ENCODE peak calls at places on chromosomes 7 and 10, in eight cellular contexts. One of them, this sample, is unnamed.

GRCh38 chr7:55961994-55962393 is 2.4 kb upstream of the NIPSNAP2 start:
- DNase-seq in upper lobe of right lung: no peak
- DNase-seq in brain microvascular endothelial cell: no peak
- DNase-seq in IMR-90: no peak
- DNase-seq in heart right ventricle: no peak
- DNase-seq in breast epithelium: no peak
- DNase-seq in colonic mucosa: no peak
- DNase-seq in uterus: no peak
- DNase-seq in this sample: no peak

GRCh38 chr10:101032637-101033201 is 1.7 kb downstream of the SFXN3 start:
- DNase-seq in brain microvascular endothelial cell: peak; percentile 84
- DNase-seq in upper lobe of right lung: no peak
- DNase-seq in colonic mucosa: peak; percentile 61
- DNase-seq in heart right ventricle: peak; percentile 52
- DNase-seq in IMR-90: peak; percentile 91
- DNase-seq in breast epithelium: peak; percentile 49
- DNase-seq in uterus: peak; percentile 72
- DNase-seq in this sample: peak; percentile 87

GRCh38 chr7:151456782-151457181 is 16.8 kb upstream of the CRYGN start:
- DNase-seq in IMR-90: no peak
- DNase-seq in uterus: no peak
- DNase-seq in breast epithelium: no peak
- DNase-seq in heart right ventricle: no peak
- DNase-seq in brain microvascular endothelial cell: no peak
- DNase-seq in upper lobe of right lung: no peak
- DNase-seq in colonic mucosa: no peak
- DNase-seq in this sample: no peak

GRCh38 chr7:5591547-5591899 is 167.9 kb upstream of the TNRC18 start:
- DNase-seq in IMR-90: peak; percentile 80
- DNase-seq in uterus: no peak
- DNase-seq in breast epithelium: peak; percentile 77
- DNase-seq in heart right ventricle: no peak
- DNase-seq in brain microvascular endothelial cell: peak; percentile 70
- DNase-seq in upper lobe of right lung: no peak
- DNase-seq in colonic mucosa: no peak
- DNase-seq in this sample: no peak

GRCh38 chr10:115355162-115355760 is 262.1 kb downstream of the ATRNL1 start:
- DNase-seq in brain microvascular endothelial cell: peak; percentile 43
- DNase-seq in IMR-90: peak; percentile 63
- DNase-seq in uterus: peak; percentile 25
- DNase-seq in breast epithelium: no peak
- DNase-seq in heart right ventricle: no peak
- DNase-seq in upper lobe of right lung: no peak
- DNase-seq in colonic mucosa: peak; percentile 25
- DNase-seq in this sample: no peak

GRCh38 chr7:94392391-94392782 is 2.3 kb upstream of the COL1A2 start:
- DNase-seq in IMR-90: no peak
- DNase-seq in brain microvascular endothelial cell: no peak
- DNase-seq in upper lobe of right lung: no peak
- DNase-seq in breast epithelium: no peak
- DNase-seq in colonic mucosa: no peak
- DNase-seq in uterus: no peak
- DNase-seq in heart right ventricle: no peak
- DNase-seq in this sample: no peak

GRCh38 chr7:148084138-148084537 is 506.4 kb upstream of the C7orf33 start:
- DNase-seq in heart right ventricle: no peak
- DNase-seq in colonic mucosa: peak; percentile 38
- DNase-seq in uterus: no peak
- DNase-seq in IMR-90: peak; percentile 19
- DNase-seq in breast epithelium: no peak
- DNase-seq in upper lobe of right lung: no peak
- DNase-seq in brain microvascular endothelial cell: peak; percentile 58
- DNase-seq in this sample: no peak

GRCh38 chr10:118394557-118395194 is 52.6 kb upstream of the FAM204A start:
- DNase-seq in upper lobe of right lung: no peak
- DNase-seq in IMR-90: no peak
- DNase-seq in colonic mucosa: no peak
- DNase-seq in heart right ventricle: no peak
- DNase-seq in brain microvascular endothelial cell: no peak
- DNase-seq in breast epithelium: no peak
- DNase-seq in uterus: no peak
- DNase-seq in this sample: no peak

GRCh38 chr7:134724606-134725005 is 54.8 kb upstream of the CALD1 start:
- DNase-seq in breast epithelium: no peak
- DNase-seq in heart right ventricle: no peak
- DNase-seq in IMR-90: peak; percentile 54
- DNase-seq in uterus: no peak
- DNase-seq in colonic mucosa: no peak
- DNase-seq in upper lobe of right lung: no peak
- DNase-seq in brain microvascular endothelial cell: peak; percentile 49
- DNase-seq in this sample: no peak

GRCh38 chr7:103793614-103794013 is 195.8 kb downstream of the RELN start:
- DNase-seq in brain microvascular endothelial cell: no peak
- DNase-seq in upper lobe of right lung: no peak
- DNase-seq in breast epithelium: no peak
- DNase-seq in uterus: no peak
- DNase-seq in colonic mucosa: no peak
- DNase-seq in IMR-90: no peak
- DNase-seq in heart right ventricle: no peak
- DNase-seq in this sample: no peak

GRCh38 chr10:26879744-26880143 is 19.0 kb upstream of the ABI1 start:
- DNase-seq in upper lobe of right lung: peak; percentile 82
- DNase-seq in uterus: no peak
- DNase-seq in heart right ventricle: peak; percentile 17
- DNase-seq in IMR-90: no peak
- DNase-seq in brain microvascular endothelial cell: no peak
- DNase-seq in colonic mucosa: peak; percentile 65
- DNase-seq in breast epithelium: no peak
- DNase-seq in this sample: no peak

GRCh38 chr7:107103369-107103768 is 58.9 kb downstream of the PRKAR2B start:
- DNase-seq in uterus: no peak
- DNase-seq in colonic mucosa: no peak
- DNase-seq in upper lobe of right lung: no peak
- DNase-seq in breast epithelium: peak; percentile 30
- DNase-seq in IMR-90: peak; percentile 31
- DNase-seq in heart right ventricle: no peak
- DNase-seq in brain microvascular endothelial cell: peak; percentile 45
- DNase-seq in this sample: no peak

GRCh38 chr10:598415-599170 is 90.9 kb downstream of the DIP2C start:
- DNase-seq in brain microvascular endothelial cell: peak; percentile 94
- DNase-seq in upper lobe of right lung: peak; percentile 57
- DNase-seq in heart right ventricle: no peak
- DNase-seq in uterus: no peak
- DNase-seq in colonic mucosa: no peak
- DNase-seq in IMR-90: peak; percentile 98
- DNase-seq in breast epithelium: no peak
- DNase-seq in this sample: no peak

GRCh38 chr7:27784399-27785053 is 44.6 kb downstream of the TAX1BP1 start:
- DNase-seq in breast epithelium: no peak
- DNase-seq in heart right ventricle: no peak
- DNase-seq in IMR-90: peak; percentile 70
- DNase-seq in colonic mucosa: peak; percentile 27
- DNase-seq in uterus: no peak
- DNase-seq in brain microvascular endothelial cell: peak; percentile 81
- DNase-seq in upper lobe of right lung: no peak
- DNase-seq in this sample: no peak

GRCh38 chr10:785539-786214 is 96.2 kb upstream of the DIP2C start:
- DNase-seq in heart right ventricle: no peak
- DNase-seq in upper lobe of right lung: no peak
- DNase-seq in breast epithelium: peak; percentile 13
- DNase-seq in brain microvascular endothelial cell: no peak
- DNase-seq in IMR-90: no peak
- DNase-seq in uterus: no peak
- DNase-seq in colonic mucosa: peak; percentile 12
- DNase-seq in this sample: no peak

GRCh38 chr7:139744768-139745250 is 33.0 kb downstream of the HIPK2 start:
- DNase-seq in brain microvascular endothelial cell: no peak
- DNase-seq in IMR-90: no peak
- DNase-seq in upper lobe of right lung: no peak
- DNase-seq in uterus: peak; percentile 39
- DNase-seq in breast epithelium: no peak
- DNase-seq in colonic mucosa: no peak
- DNase-seq in heart right ventricle: peak; percentile 52
- DNase-seq in this sample: peak; percentile 67

GRCh38 chr10:21199501-21199900 is 302.4 kb upstream of the NEBL start:
- DNase-seq in breast epithelium: no peak
- DNase-seq in heart right ventricle: no peak
- DNase-seq in uterus: no peak
- DNase-seq in IMR-90: no peak
- DNase-seq in upper lobe of right lung: no peak
- DNase-seq in colonic mucosa: no peak
- DNase-seq in brain microvascular endothelial cell: no peak
- DNase-seq in this sample: no peak

GRCh38 chr10:10320981-10321380 is 696.7 kb upstream of the CELF2 start:
- DNase-seq in IMR-90: peak; percentile 71
- DNase-seq in upper lobe of right lung: no peak
- DNase-seq in brain microvascular endothelial cell: peak; percentile 68
- DNase-seq in breast epithelium: no peak
- DNase-seq in colonic mucosa: no peak
- DNase-seq in heart right ventricle: no peak
- DNase-seq in uterus: no peak
- DNase-seq in this sample: no peak

GRCh38 chr7:123789817-123790216 is 41.0 kb upstream of the WASL start:
- DNase-seq in IMR-90: no peak
- DNase-seq in colonic mucosa: no peak
- DNase-seq in heart right ventricle: no peak
- DNase-seq in breast epithelium: no peak
- DNase-seq in uterus: no peak
- DNase-seq in brain microvascular endothelial cell: no peak
- DNase-seq in upper lobe of right lung: no peak
- DNase-seq in this sample: no peak

GRCh38 chr10:116115233-116115632 is 157.8 kb downstream of the GFRA1 start:
- DNase-seq in breast epithelium: no peak
- DNase-seq in colonic mucosa: no peak
- DNase-seq in uterus: no peak
- DNase-seq in brain microvascular endothelial cell: no peak
- DNase-seq in IMR-90: no peak
- DNase-seq in heart right ventricle: no peak
- DNase-seq in upper lobe of right lung: no peak
- DNase-seq in this sample: no peak

GRCh38 chr7:18583305-18583704 is 87.8 kb downstream of the HDAC9 start:
- DNase-seq in heart right ventricle: no peak
- DNase-seq in upper lobe of right lung: no peak
- DNase-seq in breast epithelium: no peak
- DNase-seq in uterus: no peak
- DNase-seq in brain microvascular endothelial cell: peak; percentile 57
- DNase-seq in IMR-90: peak; percentile 67
- DNase-seq in colonic mucosa: no peak
- DNase-seq in this sample: no peak

DNA sequence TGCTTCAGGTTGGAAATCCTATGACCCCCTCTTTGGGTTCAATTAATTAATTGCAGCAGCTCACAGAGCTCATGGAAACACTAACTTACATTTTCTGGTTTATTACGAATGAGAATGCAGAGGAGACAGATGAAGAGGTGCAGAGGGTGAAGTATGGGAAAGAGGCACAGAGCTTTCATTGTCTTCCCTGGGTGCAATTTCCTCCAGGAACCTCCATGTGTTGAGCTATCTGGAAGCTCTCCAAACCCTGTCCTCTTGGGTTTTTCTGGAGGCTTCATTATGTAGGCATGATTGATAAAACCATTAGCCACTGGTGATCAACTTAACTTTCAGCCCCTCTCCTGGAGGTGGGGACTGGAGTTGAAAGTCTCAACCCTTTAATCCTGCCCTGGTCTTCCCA is 133.0 kb upstream of the AUTS2 start:
- DNase-seq in brain microvascular endothelial cell: no peak
- DNase-seq in colonic mucosa: no peak
- DNase-seq in IMR-90: no peak
- DNase-seq in upper lobe of right lung: no peak
- DNase-seq in uterus: no peak
- DNase-seq in breast epithelium: no peak
- DNase-seq in heart right ventricle: no peak
- DNase-seq in this sample: no peak
- H3K27ac ChIP-seq in brain microvascular endothelial cell: no peak overlapping the region
- H3K27ac ChIP-seq in colonic mucosa: no peak overlapping the region
- H3K27ac ChIP-seq in IMR-90: no peak overlapping the region
- H3K27ac ChIP-seq in upper lobe of right lung: no peak overlapping the region
- H3K27ac ChIP-seq in uterus: no peak overlapping the region
- H3K27ac ChIP-seq in breast epithelium: no peak overlapping the region
- H3K27ac ChIP-seq in heart right ventricle: no peak overlapping the region
- H3K27ac ChIP-seq in this sample: no peak overlapping the region

GRCh38 chr10:82742901-82743300 is 867.9 kb downstream of the NRG3 start:
- DNase-seq in IMR-90: no peak
- DNase-seq in colonic mucosa: no peak
- DNase-seq in breast epithelium: no peak
- DNase-seq in uterus: no peak
- DNase-seq in brain microvascular endothelial cell: no peak
- DNase-seq in upper lobe of right lung: no peak
- DNase-seq in heart right ventricle: no peak
- DNase-seq in this sample: no peak

GRCh38 chr10:82737556-82737955 is 862.6 kb downstream of the NRG3 start:
- DNase-seq in IMR-90: no peak
- DNase-seq in heart right ventricle: no peak
- DNase-seq in colonic mucosa: no peak
- DNase-seq in uterus: no peak
- DNase-seq in upper lobe of right lung: no peak
- DNase-seq in brain microvascular endothelial cell: no peak
- DNase-seq in breast epithelium: no peak
- DNase-seq in this sample: no peak

DNA sequence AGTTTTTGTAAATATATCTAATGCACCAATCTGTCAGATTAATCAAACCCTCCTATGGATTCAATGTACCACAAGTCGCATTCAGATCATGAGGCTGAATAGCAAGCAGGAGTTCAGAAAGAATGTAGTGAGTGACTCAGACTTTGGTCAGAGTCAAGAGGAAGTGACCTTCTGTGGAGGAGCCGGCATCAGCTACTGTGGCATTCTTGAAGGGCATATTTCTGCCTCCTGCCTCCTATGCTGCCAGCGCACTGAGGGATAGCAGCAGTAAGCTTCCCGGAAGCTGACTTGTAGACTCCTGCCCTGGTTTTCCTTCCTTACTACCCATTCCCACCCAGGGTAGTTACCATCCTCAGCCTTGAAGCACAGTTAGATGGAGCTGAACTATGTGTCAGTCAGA is 867.5 kb downstream of the NRG3 start:
- DNase-seq in heart right ventricle: no peak
- DNase-seq in upper lobe of right lung: no peak
- DNase-seq in colonic mucosa: no peak
- DNase-seq in IMR-90: no peak
- DNase-seq in breast epithelium: no peak
- DNase-seq in uterus: no peak
- DNase-seq in brain microvascular endothelial cell: peak; percentile 56
- DNase-seq in this sample: no peak
- TF ChIP-seq CTCF in heart right ventricle: no peak
- TF ChIP-seq CTCF in upper lobe of right lung: no peak
- TF ChIP-seq CTCF in colonic mucosa: no peak
- TF ChIP-seq CTCF in IMR-90: no peak
- TF ChIP-seq CTCF in breast epithelium: no peak
- TF ChIP-seq CTCF in uterus: no peak
- TF ChIP-seq CTCF in brain microvascular endothelial cell: no peak
- TF ChIP-seq CTCF in this sample: no peak

GRCh38 chr10:91635401-91636400 is 2.8 kb upstream of the PPP1R3C start:
- DNase-seq in upper lobe of right lung: no peak
- DNase-seq in IMR-90: peak; percentile 81
- DNase-seq in uterus: peak; percentile 87
- DNase-seq in breast epithelium: peak; percentile 57
- DNase-seq in colonic mucosa: peak; percentile 81
- DNase-seq in heart right ventricle: no peak
- DNase-seq in brain microvascular endothelial cell: peak; percentile 79
- DNase-seq in this sample: no peak
- H3K4me3 ChIP-seq in upper lobe of right lung: no peak overlapping the region
- H3K4me3 ChIP-seq in IMR-90: no peak overlapping the region
- H3K4me3 ChIP-seq in uterus: no peak overlapping the region
- H3K4me3 ChIP-seq in breast epithelium: no peak overlapping the region
- H3K4me3 ChIP-seq in colonic mucosa: no peak overlapping the region
- H3K4me3 ChIP-seq in heart right ventricle: no peak overlapping the region
- H3K4me3 ChIP-seq in brain microvascular endothelial cell: no peak overlapping the region
- H3K4me3 ChIP-seq in this sample: no peak overlapping the region

GRCh38 chr10:78436223-78436575 is 402.5 kb downstream of the RPS24 start:
- DNase-seq in upper lobe of right lung: no peak
- DNase-seq in heart right ventricle: no peak
- DNase-seq in breast epithelium: no peak
- DNase-seq in uterus: no peak
- DNase-seq in IMR-90: no peak
- DNase-seq in brain microvascular endothelial cell: no peak
- DNase-seq in colonic mucosa: no peak
- DNase-seq in this sample: no peak
- H3K27ac ChIP-seq in upper lobe of right lung: no peak overlapping the region
- H3K27ac ChIP-seq in heart right ventricle: no peak overlapping the region
- H3K27ac ChIP-seq in breast epithelium: no peak overlapping the region
- H3K27ac ChIP-seq in uterus: peak overlapping the region; percentile 52
- H3K27ac ChIP-seq in IMR-90: no peak overlapping the region
- H3K27ac ChIP-seq in brain microvascular endothelial cell: no peak overlapping the region
- H3K27ac ChIP-seq in colonic mucosa: no peak overlapping the region
- H3K27ac ChIP-seq in this sample: no peak overlapping the region